ENCODE peak calls at places on chromosomes 16 and 17, in five cellular contexts. Y is heart right ventricle, M is small intestine, J is body of pancreas, U is foreskin keratinocyte. A is an unnamed sample.
A peak's percentile ranks its signal among the peaks of the same experiment; 100 is the strongest.

GRCh38 chr16:84462296-84463210 is 41.9 kb downstream of the MEAK7 start:
- DNase-seq in Y (no peak), M (no peak), J (no peak), U (no peak), A (no peak)

GRCh38 chr17:18191071-18191667 is 7.5 kb downstream of the ALKBH5 start:
- DNase-seq in Y (peak; percentile 72), M (peak; percentile 11), J (peak; percentile 90), U (no peak), A (no peak)

GRCh38 chr17:81599719-81600486 is 37.0 kb downstream of the NPLOC4 start:
- DNase-seq in Y (peak; percentile 48), M (no peak), J (no peak), U (no peak), A (no peak)

GRCh38 chr16:30736995-30737793 is 11.0 kb upstream of the PHKG2 start:
- DNase-seq in Y (no peak), M (no peak), J (no peak), U (no peak), A (no peak)

GRCh38 chr16:12904041-12904671 is 2.8 kb downstream of the SHISA9 start:
- DNase-seq in Y (no peak), M (no peak), J (no peak), U (no peak), A (no peak)

GRCh38 chr17:65064452-65065019 is 8.0 kb upstream of the GNA13 start:
- DNase-seq in Y (no peak), M (no peak), J (no peak), U (peak; percentile 98), A (no peak)

GRCh38 chr16:88927010-88927409 is 50.0 kb downstream of the CBFA2T3 start:
- DNase-seq in Y (no peak), M (peak; percentile 42), J (peak; percentile 68), U (peak; percentile 22), A (no peak)

GRCh38 chr16:57648125-57648524 is 19.7 kb downstream of the ADGRG1 start:
- DNase-seq in Y (no peak), M (no peak), J (no peak), U (no peak), A (no peak)

GRCh38 chr16:53518550-53519416 is 15.8 kb upstream of the AKTIP start:
- DNase-seq in Y (peak; percentile 79), M (peak; percentile 56), J (peak; percentile 36), U (no peak), A (no peak)

GRCh38 chr17:31495049-31495885 is 103.8 kb downstream of the RAB11FIP4 start:
- DNase-seq in Y (no peak), M (peak; percentile 61), J (peak; percentile 76), U (peak; percentile 53), A (no peak)

GRCh38 chr17:57984936-57985674 is 2.9 kb downstream of the VEZF1 start:
- DNase-seq in Y (no peak), M (no peak), J (no peak), U (no peak), A (no peak)

GRCh38 chr16:57639172-57639571 is 10.7 kb downstream of the ADGRG1 start:
- DNase-seq in Y (no peak), M (no peak), J (peak; percentile 86), U (no peak), A (peak; percentile 93)

GRCh38 chr16:2370725-2371124 is 30.2 kb upstream of the ABCA3 start:
- DNase-seq in Y (no peak), M (no peak), J (no peak), U (no peak), A (no peak)

GRCh38 chr17:39793473-39793872 is 55.7 kb downstream of the GRB7 start:
- DNase-seq in Y (no peak), M (no peak), J (no peak), U (no peak), A (no peak)

GRCh38 chr16:1331712-1332617 is 1.5 kb upstream of the BAIAP3 start:
- DNase-seq in Y (peak; percentile 74), M (peak; percentile 42), J (peak; percentile 89), U (peak; percentile 36), A (no peak)

GRCh38 chr17:19533718-19534561 is at the start of gene SLC47A1:
- DNase-seq in Y (no peak), M (no peak), J (no peak), U (peak; percentile 29), A (no peak)

GRCh38 chr16:10362077-10362863 is 23.6 kb upstream of the ATF7IP2 start:
- DNase-seq in Y (no peak), M (peak; percentile 18), J (no peak), U (no peak), A (no peak)

GRCh38 chr17:76540381-76541300 is 797 bp downstream of the PRCD start:
- DNase-seq in Y (peak; percentile 97), M (peak; percentile 92), J (peak; percentile 94), U (peak; percentile 94), A (peak; percentile 92)

GRCh38 chr16:4900036-4900435 is 36.9 kb downstream of the PPL start:
- DNase-seq in Y (no peak), M (no peak), J (no peak), U (peak; percentile 10), A (no peak)

GRCh38 chr17:6314311-6314710 is 120.6 kb downstream of the AIPL1 start:
- DNase-seq in Y (no peak), M (no peak), J (no peak), U (no peak), A (no peak)

GRCh38 chr17:44307387-44308186 is 814 bp upstream of the RUNDC3A start:
- DNase-seq in Y (peak; percentile 45), M (peak; percentile 21), J (peak; percentile 61), U (peak; percentile 51), A (peak; percentile 62)
- H3K27ac ChIP-seq in Y (no peak overlapping the region), M (no peak overlapping the region), J (no peak overlapping the region), U (no peak overlapping the region), A (peak overlapping the region; percentile 77)

GRCh38 chr17:14333506-14333905 is 32.6 kb downstream of the HS3ST3B1 start:
- DNase-seq in Y (no peak), M (no peak), J (no peak), U (no peak), A (no peak)

GRCh38 chr17:14331982-14332298 is 31.1 kb downstream of the HS3ST3B1 start:
- DNase-seq in Y (no peak), M (no peak), J (no peak), U (no peak), A (no peak)

GRCh38 chr17:14330492-14330920 is 29.6 kb downstream of the HS3ST3B1 start:
- DNase-seq in Y (no peak), M (no peak), J (no peak), U (no peak), A (no peak)

GRCh38 chr17:14331200-14331981 is 30.5 kb downstream of the HS3ST3B1 start:
- DNase-seq in Y (no peak), M (no peak), J (no peak), U (no peak), A (no peak)

DNA sequence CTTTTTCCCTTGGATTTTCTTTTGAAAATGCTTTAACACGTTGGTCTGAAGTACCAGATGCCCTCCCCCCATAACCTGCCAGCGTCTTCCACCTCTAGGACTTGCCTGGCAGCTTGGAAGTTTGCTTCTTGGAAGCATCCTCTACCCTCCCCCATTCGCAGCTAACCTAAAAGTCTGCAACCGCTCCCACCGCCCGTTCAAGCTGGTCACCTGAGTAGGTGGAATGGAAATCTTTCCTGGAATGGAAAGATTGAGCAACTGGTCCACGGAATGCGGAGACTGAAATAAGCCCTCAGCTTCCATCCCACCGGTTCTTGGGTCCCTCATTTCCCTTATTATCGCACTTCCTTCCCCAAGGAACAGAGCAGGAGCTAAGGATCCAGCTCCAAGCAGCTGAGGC is 31.4 kb downstream of the HS3ST3B1 start:
- DNase-seq in Y (no peak), M (no peak), J (no peak), U (no peak), A (no peak)
- H3K27ac ChIP-seq in Y (no peak overlapping the region), M (no peak overlapping the region), J (no peak overlapping the region), U (no peak overlapping the region), A (no peak overlapping the region)

GRCh38 chr16:25110392-25110947 is 1.1 kb upstream of the LCMT1 start:
- DNase-seq in Y (no peak), M (peak; percentile 13), J (no peak), U (no peak), A (no peak)
- H3K27ac ChIP-seq in Y (peak overlapping the region; percentile 94), M (peak overlapping the region; percentile 84), J (no peak overlapping the region), U (peak overlapping the region; percentile 50), A (no peak overlapping the region)

GRCh38 chr17:266701-267656 is 85.5 kb upstream of the DOC2B start:
- DNase-seq in Y (peak; percentile 81), M (no peak), J (peak; percentile 37), U (no peak), A (peak; percentile 72)
- H3K27ac ChIP-seq in Y (peak overlapping the region; percentile 81), M (peak overlapping the region; percentile 68), J (no peak overlapping the region), U (no peak overlapping the region), A (peak overlapping the region; percentile 8)

DNA sequence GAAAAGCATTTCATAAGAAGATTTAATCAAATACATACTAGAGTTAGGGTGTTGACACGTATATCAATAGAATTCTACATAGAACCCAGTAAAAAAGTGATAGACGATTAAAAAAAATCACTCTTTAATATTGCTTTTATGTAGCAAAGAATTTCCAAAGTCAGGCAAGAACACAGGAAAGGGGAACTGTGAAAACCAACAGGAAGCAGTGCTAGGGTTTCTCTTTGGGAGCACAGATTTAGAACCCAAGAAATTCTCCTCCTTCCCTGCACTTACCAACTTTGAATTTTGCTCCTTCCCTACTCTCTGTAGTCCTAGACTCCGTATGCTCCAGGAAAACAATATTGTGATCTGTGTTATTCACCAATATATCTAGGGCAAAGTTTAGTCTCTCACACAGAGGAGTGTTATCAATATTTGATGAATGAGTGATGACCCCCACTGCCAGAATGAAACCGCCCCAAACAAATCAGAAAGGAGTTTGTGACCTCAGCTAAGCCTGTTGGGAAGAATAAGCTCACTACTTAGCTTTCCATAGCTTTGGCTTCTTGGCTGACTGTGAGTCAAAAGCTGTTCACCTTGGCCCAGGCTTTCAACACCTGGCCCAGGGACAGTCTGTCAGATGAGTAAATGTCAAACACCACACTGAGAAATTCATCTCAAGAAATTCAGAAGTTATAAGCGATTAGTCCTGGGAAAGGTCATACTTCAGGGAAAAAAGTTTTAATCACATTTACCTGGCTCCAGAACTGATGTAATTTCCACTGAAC is 8.6 kb downstream of the RFWD3 start:
- DNase-seq in Y (no peak), M (peak; percentile 10), J (peak; percentile 13), U (peak; percentile 6), A (no peak)
- H3K27ac ChIP-seq in Y (no peak overlapping the region), M (no peak overlapping the region), J (no peak overlapping the region), U (no peak overlapping the region), A (no peak overlapping the region)

DNA sequence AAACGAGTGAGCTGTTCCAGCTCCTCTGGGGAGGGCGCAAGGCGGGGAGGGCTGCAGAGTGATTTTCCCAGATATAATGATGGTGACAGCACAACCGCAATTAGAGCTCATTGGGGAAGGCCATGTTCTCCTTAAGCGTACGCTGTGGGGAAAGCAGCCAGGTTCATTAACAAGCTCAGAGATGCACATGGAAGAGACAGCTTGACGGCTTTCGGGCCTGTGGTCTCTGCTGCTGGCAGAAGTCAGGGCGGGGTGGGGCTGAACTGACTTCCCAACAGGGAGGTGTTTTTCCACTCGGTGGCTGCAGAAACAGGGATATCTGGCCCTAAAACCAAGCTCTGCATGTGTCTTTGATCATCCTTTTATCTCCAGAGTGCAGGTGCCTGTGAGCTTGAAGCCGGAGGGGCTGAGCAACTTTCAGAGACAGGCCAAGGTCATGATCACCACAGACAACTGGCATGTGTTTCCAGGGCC is 24.0 kb upstream of the CACNG1 start:
- DNase-seq in Y (no peak), M (no peak), J (no peak), U (no peak), A (no peak)
- H3K27ac ChIP-seq in Y (no peak overlapping the region), M (no peak overlapping the region), J (no peak overlapping the region), U (no peak overlapping the region), A (no peak overlapping the region)

GRCh38 chr17:12313786-12314185 is 293.1 kb downstream of the MAP2K4 start:
- DNase-seq in Y (no peak), M (no peak), J (no peak), U (no peak), A (no peak)
- H3K27ac ChIP-seq in Y (no peak overlapping the region), M (no peak overlapping the region), J (no peak overlapping the region), U (no peak overlapping the region), A (no peak overlapping the region)